ENCODE peak calls at places on chromosome 2, in seven cellular contexts. C is ascending aorta; E is tibial artery; M is CD8-positive, alpha-beta T cell; V is psoas muscle; Q is fibroblast of lung; J is brain microvascular endothelial cell. K is an unnamed sample. For H3K27me3, the result is how much of the 10 kb centered on the place peaks cover.

GRCh38 chr2:166234112-166234846 is 106.5 kb upstream of the SCN1A start:
- DNase-seq in C (no peak), E (no peak), M (no peak), V (no peak), Q (peak), J (peak), K (peak)

GRCh38 chr2:226295123-226295522 is 504.5 kb downstream of the IRS1 start:
- DNase-seq in C (no peak), E (no peak), M (no peak), V (no peak), Q (no peak), J (no peak), K (no peak)

GRCh38 chr2:14587119-14587518 is 45.4 kb upstream of the LRATD1 start:
- DNase-seq in C (no peak), E (no peak), M (no peak), V (no peak), Q (no peak), J (peak), K (no peak)

GRCh38 chr2:38017836-38018235 is 58.1 kb downstream of the CYP1B1 start:
- DNase-seq in C (no peak), E (no peak), M (no peak), V (no peak), Q (no peak), J (no peak), K (no peak)

GRCh38 chr2:15983496-15983895 is 43.1 kb downstream of the MYCN start:
- DNase-seq in C (peak), E (no peak), M (no peak), V (no peak), Q (no peak), J (no peak), K (no peak)

GRCh38 chr2:121650554-121650930 is 1.3 kb upstream of the CLASP1 start:
- DNase-seq in C (no peak), E (no peak), M (peak), V (no peak), Q (peak), J (peak), K (no peak)

GRCh38 chr2:120731175-120731574 is 4.5 kb upstream of the GLI2 start:
- DNase-seq in C (no peak), E (peak), M (no peak), V (no peak), Q (no peak), J (no peak), K (no peak)

GRCh38 chr2:231161252-231162035 is 36.6 kb upstream of the HTR2B start:
- DNase-seq in C (no peak), E (no peak), M (no peak), V (no peak), Q (no peak), J (no peak), K (no peak)

GRCh38 chr2:219440388-219441256 is 6.0 kb downstream of the SPEG start:
- DNase-seq in C (no peak), E (no peak), M (no peak), V (no peak), Q (peak), J (no peak), K (no peak)

GRCh38 chr2:182852787-182853186 is 13.7 kb downstream of the FRZB start:
- DNase-seq in C (no peak), E (no peak), M (no peak), V (no peak), Q (no peak), J (no peak), K (no peak)

GRCh38 chr2:215680605-215681598 is 245.0 kb upstream of the FN1 start:
- DNase-seq in C (no peak), E (no peak), M (peak), V (peak), Q (peak), J (peak), K (peak)

GRCh38 chr2:60745761-60746160 is 10.3 kb upstream of the PAPOLG start:
- DNase-seq in C (no peak), E (no peak), M (no peak), V (no peak), Q (no peak), J (no peak), K (no peak)

GRCh38 chr2:165587335-165587938 is 117.9 kb downstream of the CSRNP3 start:
- DNase-seq in C (no peak), E (no peak), M (no peak), V (no peak), Q (no peak), J (no peak), K (no peak)

GRCh38 chr2:202690321-202690900 is 55.6 kb downstream of the FAM117B start:
- DNase-seq in C (no peak), E (no peak), M (no peak), V (no peak), Q (no peak), J (peak), K (no peak)

GRCh38 chr2:6856548-6856920 is 9.2 kb downstream of the CMPK2 start:
- DNase-seq in C (no peak), E (no peak), M (no peak), V (no peak), Q (no peak), J (no peak), K (no peak)

GRCh38 chr2:186440506-186440905 is 45.6 kb upstream of the ZC3H15 start:
- DNase-seq in C (no peak), E (no peak), M (no peak), V (no peak), Q (no peak), J (no peak), K (no peak)

GRCh38 chr2:204321910-204322765 is 223.1 kb upstream of the PARD3B start:
- DNase-seq in C (no peak), E (no peak), M (no peak), V (no peak), Q (peak), J (no peak), K (no peak)

GRCh38 chr2:23118894-23119293 is 266.1 kb upstream of the KLHL29 start:
- DNase-seq in C (no peak), E (no peak), M (no peak), V (no peak), Q (no peak), J (no peak), K (no peak)

GRCh38 chr2:60406192-60406591 is 147.3 kb downstream of the BCL11A start:
- DNase-seq in C (no peak), E (no peak), M (no peak), V (no peak), Q (no peak), J (no peak), K (no peak)

GRCh38 chr2:96951125-96951654 is 35.2 kb downstream of the FAM178B start:
- DNase-seq in C (peak), E (peak), M (peak), V (peak), Q (peak), J (peak), K (no peak)

GRCh38 chr2:218002792-218003191 is at the start of gene TNS1:
- DNase-seq in C (peak), E (peak), M (no peak), V (peak), Q (peak), J (no peak), K (no peak)

GRCh38 chr2:204664708-204665121 is 119.4 kb downstream of the PARD3B start:
- DNase-seq in C (no peak), E (no peak), M (no peak), V (no peak), Q (peak), J (peak), K (peak)

GRCh38 chr2:224268441-224268840 is 133.5 kb downstream of the FAM124B start:
- DNase-seq in C (no peak), E (no peak), M (no peak), V (no peak), Q (peak), J (peak), K (peak)

GRCh38 chr2:65922794-65923193 is 490.4 kb upstream of the SPRED2 start:
- DNase-seq in C (no peak), E (no peak), M (no peak), V (peak), Q (peak), J (no peak), K (no peak)

GRCh38 chr2:71206271-71206670 is 20.6 kb downstream of the PAIP2B start:
- DNase-seq in C (no peak), E (no peak), M (no peak), V (no peak), Q (no peak), J (no peak), K (no peak)

GRCh38 chr2:138028538-138028937 is 64.3 kb downstream of the HNMT start:
- DNase-seq in C (no peak), E (no peak), M (no peak), V (no peak), Q (no peak), J (no peak), K (no peak)

GRCh38 chr2:179963626-179964025 is 43.5 kb downstream of the CWC22 start:
- DNase-seq in C (no peak), E (no peak), M (no peak), V (no peak), Q (peak), J (no peak), K (no peak)

GRCh38 chr2:86787701-86788100 is 3.0 kb downstream of the CD8A start:
- DNase-seq in C (no peak), E (no peak), M (no peak), V (no peak), Q (no peak), J (no peak), K (no peak)

GRCh38 chr2:84546551-84546950 is 30.3 kb downstream of the DNAH6 start:
- DNase-seq in C (no peak), E (no peak), M (no peak), V (no peak), Q (no peak), J (no peak), K (no peak)
- H3K27me3 ChIP-seq in C (under half), E (under half), M (under half), V (under half), Q (under half), J (under half), K (under half)

GRCh38 chr2:979286-979928 is 28.8 kb downstream of the SNTG2 start:
- DNase-seq in C (no peak), E (no peak), M (no peak), V (no peak), Q (no peak), J (no peak), K (no peak)

GRCh38 chr2:974054-974453 is 23.4 kb downstream of the SNTG2 start:
- DNase-seq in C (no peak), E (no peak), M (peak), V (no peak), Q (no peak), J (no peak), K (no peak)

GRCh38 chr2:974454-974853 is 23.8 kb downstream of the SNTG2 start:
- DNase-seq in C (no peak), E (no peak), M (no peak), V (no peak), Q (no peak), J (peak), K (no peak)

GRCh38 chr2:973129-973528 is 22.5 kb downstream of the SNTG2 start:
- DNase-seq in C (no peak), E (no peak), M (no peak), V (no peak), Q (no peak), J (no peak), K (no peak)

GRCh38 chr2:975095-975494 is 24.4 kb downstream of the SNTG2 start:
- DNase-seq in C (no peak), E (no peak), M (no peak), V (no peak), Q (no peak), J (no peak), K (no peak)
- TF ChIP-seq CTCF in C (no peak), E (no peak), M (no peak), V (no peak), Q (no peak), J (no peak), K (no peak)

DNA sequence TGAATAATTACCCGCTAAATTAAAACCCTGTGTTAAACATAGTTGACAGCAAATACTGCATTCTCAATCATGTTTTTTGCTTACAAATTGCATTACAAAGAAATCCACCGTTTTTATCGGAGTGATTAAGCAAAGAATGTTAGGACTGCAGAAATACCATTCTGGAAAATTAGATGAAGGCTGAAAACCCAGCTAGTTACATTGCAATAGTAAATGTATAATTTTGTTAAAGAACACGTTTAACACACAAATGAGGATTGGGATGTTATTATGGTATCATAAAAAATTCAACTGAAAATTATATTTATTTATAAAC is 12.3 kb upstream of the GBX2 start:
- DNase-seq in C (no peak), E (no peak), M (no peak), V (no peak), Q (peak), J (no peak), K (no peak)
- H3K27me3 ChIP-seq in C (under half), E (half or more), M (under half), V (under half), Q (under half), J (under half), K (under half)

GRCh38 chr2:144607899-144608477 is 88.1 kb upstream of the ZEB2 start:
- DNase-seq in C (no peak), E (no peak), M (no peak), V (peak), Q (peak), J (peak), K (no peak)
- TF ChIP-seq CTCF in C (no peak), E (no peak), M (no peak), V (no peak), Q (no peak), J (no peak), K (no peak)

GRCh38 chr2:45000921-45001628 is 8.2 kb downstream of the SIX2 start:
- DNase-seq in C (no peak), E (no peak), M (no peak), V (peak), Q (no peak), J (no peak), K (no peak)

GRCh38 chr2:45001629-45002385 is 7.4 kb downstream of the SIX2 start:
- DNase-seq in C (no peak), E (no peak), M (no peak), V (no peak), Q (no peak), J (no peak), K (no peak)

GRCh38 chr2:45003586-45004568 is 5.4 kb downstream of the SIX2 start:
- DNase-seq in C (no peak), E (no peak), M (no peak), V (no peak), Q (no peak), J (no peak), K (no peak)

GRCh38 chr2:45004569-45005181 is 4.6 kb downstream of the SIX2 start:
- DNase-seq in C (no peak), E (no peak), M (no peak), V (peak), Q (no peak), J (no peak), K (no peak)

DNA sequence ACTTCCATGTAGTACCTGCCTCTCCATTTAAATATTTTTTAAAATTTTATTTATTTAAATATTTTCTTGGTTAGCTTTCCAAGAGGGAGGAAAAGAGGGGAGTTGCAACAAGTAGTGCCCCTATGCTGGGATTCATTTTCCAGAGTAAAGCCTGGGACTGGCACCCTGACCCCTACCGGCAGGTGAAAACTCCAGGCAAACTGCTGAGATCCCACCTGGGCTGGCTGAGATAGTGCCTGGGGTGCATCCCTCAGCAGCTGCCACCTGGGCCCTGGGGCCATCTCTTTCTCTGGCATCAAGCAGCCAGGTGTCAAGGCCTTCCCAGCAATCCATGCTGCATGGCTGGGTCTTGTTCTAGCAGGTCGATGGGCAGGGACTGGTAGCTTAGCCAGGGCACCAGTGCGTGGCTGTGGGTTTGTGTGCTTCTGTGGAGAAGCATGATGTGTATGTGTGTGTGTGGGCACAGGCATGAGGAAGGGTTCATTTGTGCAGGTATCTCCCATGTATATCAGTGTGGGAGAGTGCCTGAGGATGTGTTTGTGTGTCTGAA is 6.5 kb downstream of the SIX2 start:
- DNase-seq in C (no peak), E (no peak), M (no peak), V (no peak), Q (no peak), J (no peak), K (no peak)
- H3K27me3 ChIP-seq in C (under half), E (half or more), M (under half), V (under half), Q (half or more), J (under half), K (under half)

DNA sequence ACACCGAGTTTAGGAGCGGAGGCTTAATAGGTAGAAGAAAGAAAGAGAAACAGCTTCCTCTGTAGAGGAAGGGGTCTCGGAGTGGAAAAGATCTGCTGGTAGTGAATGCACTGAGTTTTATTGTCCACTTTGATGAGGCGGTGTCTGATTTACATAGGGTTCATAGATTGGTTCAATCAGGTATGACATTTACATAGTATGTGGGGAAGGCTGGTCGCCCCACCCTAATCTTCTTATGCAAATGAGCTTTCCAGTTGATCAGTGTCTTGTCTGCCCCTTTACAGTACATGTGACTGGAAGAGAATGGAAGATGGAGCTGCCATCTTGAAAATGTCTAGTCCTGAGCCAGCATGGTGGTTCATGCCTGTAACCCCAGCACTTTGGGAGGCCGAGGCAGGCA is 19.9 kb upstream of the CNOT11 start:
- DNase-seq in C (no peak), E (no peak), M (no peak), V (no peak), Q (no peak), J (no peak), K (no peak)
- TF ChIP-seq CTCF in C (no peak), E (no peak), M (no peak), V (no peak), Q (no peak), J (no peak), K (no peak)

DNA sequence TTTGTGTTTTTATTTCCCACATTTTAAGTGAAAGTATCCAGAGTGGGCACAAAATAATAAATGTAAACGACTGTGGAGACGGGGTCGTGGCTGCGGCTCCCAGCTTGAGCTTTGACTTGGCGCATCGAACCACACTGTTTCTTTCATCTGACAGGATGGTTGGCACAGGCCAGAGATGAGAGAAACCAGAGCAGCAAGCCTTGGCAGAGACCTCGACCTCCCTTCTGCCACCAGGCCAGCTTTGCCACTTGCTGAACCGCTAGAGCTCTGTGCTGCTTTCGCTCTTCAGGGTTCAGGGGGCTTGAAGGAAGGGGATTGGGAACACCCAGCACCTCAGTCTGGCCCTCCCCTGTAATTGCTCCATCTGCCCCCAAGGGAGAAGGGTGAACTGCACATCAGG is 22.7 kb downstream of the POU3F3 start:
- DNase-seq in C (no peak), E (no peak), M (no peak), V (no peak), Q (no peak), J (no peak), K (no peak)
- H3K27me3 ChIP-seq in C (under half), E (half or more), M (under half), V (under half), Q (under half), J (under half), K (under half)

GRCh38 chr2:148828941-148829340 is 46.1 kb upstream of the KIF5C start:
- DNase-seq in C (no peak), E (no peak), M (no peak), V (no peak), Q (no peak), J (no peak), K (no peak)
- TF ChIP-seq CTCF in C (no peak), E (no peak), M (no peak), V (no peak), Q (no peak), J (no peak), K (no peak)

GRCh38 chr2:210481601-210482124 is 5.1 kb upstream of the LANCL1 start:
- DNase-seq in C (no peak), E (no peak), M (no peak), V (no peak), Q (no peak), J (no peak), K (no peak)
- H3K27me3 ChIP-seq in C (under half), E (under half), M (under half), V (under half), Q (under half), J (under half), K (under half)

GRCh38 chr2:232662486-232663260 is 29.3 kb downstream of the EFHD1 start:
- DNase-seq in C (no peak), E (no peak), M (no peak), V (no peak), Q (no peak), J (no peak), K (no peak)

GRCh38 chr2:232653441-232653840 is 20.0 kb downstream of the EFHD1 start:
- DNase-seq in C (no peak), E (no peak), M (no peak), V (no peak), Q (no peak), J (no peak), K (no peak)

GRCh38 chr2:232659359-232659758 is 26.0 kb downstream of the EFHD1 start:
- DNase-seq in C (no peak), E (no peak), M (no peak), V (no peak), Q (no peak), J (no peak), K (peak)

GRCh38 chr2:232655392-232655791 is 22.0 kb downstream of the EFHD1 start:
- DNase-seq in C (peak), E (peak), M (no peak), V (no peak), Q (no peak), J (no peak), K (no peak)

DNA sequence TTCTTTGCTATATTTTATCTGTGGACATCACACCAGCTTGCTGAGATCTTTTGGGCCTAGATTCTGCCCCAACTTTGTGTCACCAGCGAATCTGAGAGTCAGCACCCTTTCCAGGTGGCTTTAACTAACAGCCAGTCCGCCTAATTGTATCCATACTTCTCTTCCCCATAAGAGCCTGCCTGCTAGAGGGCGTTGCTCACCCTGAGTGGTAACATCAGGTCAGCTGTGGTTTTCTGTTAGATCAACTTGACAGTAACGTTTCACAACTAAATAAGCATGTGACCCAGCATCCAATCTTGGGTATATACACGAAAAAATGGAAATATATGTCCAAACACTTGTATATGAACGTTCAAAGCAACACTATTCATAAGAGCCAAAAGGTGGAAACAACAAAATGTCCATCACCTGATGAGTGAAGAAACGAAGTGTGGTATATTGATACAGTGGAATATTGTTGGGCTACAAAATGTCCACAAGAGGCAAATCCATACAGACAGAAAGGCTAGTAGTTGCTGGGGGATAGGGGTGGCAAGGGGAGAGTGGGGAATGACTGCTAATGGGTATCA is 24.9 kb downstream of the EFHD1 start:
- DNase-seq in C (no peak), E (no peak), M (no peak), V (no peak), Q (peak), J (no peak), K (no peak)
- TF ChIP-seq CTCF in C (no peak), E (no peak), M (no peak), V (peak), Q (peak), J (peak), K (peak)

K was measured in BJ.